ENCODE peak calls at places on chromosome 12, in nine cellular contexts. K, R, M, V, C, L, I, G and Z are unnamed samples. For H3K9me3, the result is how much of the 10 kb centered on the place peaks cover.

GRCh38 chr12:65937806-65938205 is 113.5 kb downstream of the HMGA2 start:
- DNase-seq in K (no peak), R (no peak), M (no peak), V (no peak), C (no peak), L (no peak), I (no peak), G (no peak), Z (no peak)

GRCh38 chr12:12095016-12095415 is 24.3 kb downstream of the BCL2L14 start:
- DNase-seq in K (no peak), R (no peak), M (no peak), V (no peak), C (no peak), L (no peak), I (no peak), G (no peak), Z (no peak)

GRCh38 chr12:52023182-52023975 is 16.6 kb downstream of the TAMALIN start:
- DNase-seq in K (peak), R (peak), M (peak), V (peak), C (peak), L (peak), I (peak), G (no peak), Z (peak)

GRCh38 chr12:120290541-120291312 is 976 bp downstream of the RNU4-2 start:
- DNase-seq in K (no peak), R (no peak), M (no peak), V (no peak), C (no peak), L (peak), I (peak), G (no peak), Z (no peak)

GRCh38 chr12:112557954-112558630 is 139.3 kb downstream of the PTPN11 start:
- DNase-seq in K (no peak), R (no peak), M (no peak), V (no peak), C (no peak), L (no peak), I (no peak), G (no peak), Z (no peak)

GRCh38 chr12:56152756-56153137 is 360 bp downstream of the MYL6B start:
- DNase-seq in K (no peak), R (no peak), M (no peak), V (no peak), C (no peak), L (no peak), I (no peak), G (no peak), Z (no peak)

GRCh38 chr12:66620026-66620425 is 58.9 kb downstream of the GRIP1 start:
- DNase-seq in K (no peak), R (no peak), M (no peak), V (no peak), C (no peak), L (no peak), I (no peak), G (no peak), Z (no peak)

GRCh38 chr12:75341873-75342272 is 7.4 kb downstream of the GLIPR1L1 start:
- DNase-seq in K (no peak), R (no peak), M (no peak), V (no peak), C (no peak), L (no peak), I (no peak), G (no peak), Z (no peak)

GRCh38 chr12:3236345-3237153 is 159.4 kb downstream of the TSPAN9 start:
- DNase-seq in K (no peak), R (peak), M (no peak), V (no peak), C (no peak), L (no peak), I (no peak), G (no peak), Z (no peak)

GRCh38 chr12:106110626-106111300 is 28.0 kb downstream of the NUAK1 start:
- DNase-seq in K (no peak), R (no peak), M (no peak), V (no peak), C (no peak), L (no peak), I (peak), G (no peak), Z (peak)

GRCh38 chr12:22803725-22804124 is 178.8 kb downstream of the ETNK1 start:
- DNase-seq in K (no peak), R (no peak), M (no peak), V (no peak), C (no peak), L (no peak), I (no peak), G (no peak), Z (no peak)

GRCh38 chr12:100267603-100268281 is 765 bp downstream of the SCYL2 start:
- DNase-seq in K (peak), R (no peak), M (no peak), V (peak), C (no peak), L (no peak), I (no peak), G (no peak), Z (no peak)
- TF ChIP-seq POLR2A in K (no peak), R (no peak), M (no peak), V (no peak), C (no peak), L (no peak), I (no peak), G (no peak), Z (no peak)

GRCh38 chr12:132998742-132999141 is 12.6 kb downstream of the ZNF26 start:
- DNase-seq in K (no peak), R (no peak), M (no peak), V (no peak), C (no peak), L (no peak), I (no peak), G (no peak), Z (no peak)
- H3K9me3 ChIP-seq in K (half or more), R (half or more), M (under half), V (under half), C (half or more), L (under half), I (under half), G (under half), Z (half or more)

GRCh38 chr12:46492471-46493351 is 120.1 kb upstream of the SLC38A2 start:
- DNase-seq in K (no peak), R (no peak), M (no peak), V (no peak), C (no peak), L (peak), I (no peak), G (no peak), Z (peak)
- TF ChIP-seq POLR2A in K (no peak), R (no peak), M (no peak), V (no peak), C (no peak), L (no peak), I (no peak), G (no peak), Z (peak)

GRCh38 chr12:34304001-34304400 is 281.7 kb downstream of the ALG10 start:
- DNase-seq in K (peak), R (no peak), M (no peak), V (no peak), C (no peak), L (no peak), I (no peak), G (no peak), Z (no peak)
- H3K9me3 ChIP-seq in K (under half), R (under half), M (under half), V (under half), C (half or more), L (under half), I (under half), G (under half), Z (under half)

GRCh38 chr12:109477185-109477962 is at the start of the genes KCTD10 and UBE3B:
- DNase-seq in K (peak), R (peak), M (peak), V (peak), C (peak), L (peak), I (peak), G (peak), Z (peak)
- TF ChIP-seq POLR2A in K (peak), R (peak), M (peak), V (peak), C (no peak), L (peak), I (peak), G (peak), Z (peak)

DNA sequence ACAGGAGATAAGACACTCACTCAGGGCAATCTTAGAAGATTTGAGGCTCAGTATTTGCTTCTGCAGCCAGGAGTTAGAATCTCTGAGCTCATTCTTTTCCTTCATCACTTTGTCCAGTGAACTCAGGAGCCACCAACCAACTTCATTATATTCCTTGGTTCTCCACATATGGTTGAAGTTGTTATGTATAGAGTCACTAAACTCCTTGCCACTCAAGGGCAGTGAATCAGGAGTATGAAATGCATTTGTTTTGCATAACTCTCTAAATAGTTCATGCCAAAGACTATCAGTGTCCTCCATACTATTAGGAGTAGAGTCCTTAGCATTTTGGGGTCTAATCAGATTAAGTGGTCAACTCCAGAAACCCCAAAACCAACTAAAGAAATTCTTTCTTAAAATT is 150.6 kb downstream of the CCDC59 start:
- DNase-seq in K (no peak), R (no peak), M (no peak), V (no peak), C (no peak), L (no peak), I (no peak), G (no peak), Z (no peak)
- H3K9me3 ChIP-seq in K (under half), R (under half), M (under half), V (under half), C (under half), L (under half), I (under half), G (under half), Z (under half)

GRCh38 chr12:108307006-108307405 is 32.1 kb downstream of the CMKLR1 start:
- DNase-seq in K (no peak), R (no peak), M (no peak), V (no peak), C (no peak), L (no peak), I (no peak), G (no peak), Z (no peak)

GRCh38 chr12:108306506-108306905 is 32.6 kb downstream of the CMKLR1 start:
- DNase-seq in K (no peak), R (no peak), M (no peak), V (no peak), C (no peak), L (no peak), I (no peak), G (no peak), Z (no peak)

GRCh38 chr12:108304633-108305032 is 34.5 kb downstream of the CMKLR1 start:
- DNase-seq in K (no peak), R (no peak), M (no peak), V (no peak), C (no peak), L (peak), I (no peak), G (no peak), Z (no peak)

GRCh38 chr12:108306014-108306501 is 33.1 kb downstream of the CMKLR1 start:
- DNase-seq in K (no peak), R (peak), M (no peak), V (no peak), C (no peak), L (no peak), I (no peak), G (no peak), Z (no peak)

GRCh38 chr12:108305520-108305919 is 33.6 kb downstream of the CMKLR1 start:
- DNase-seq in K (peak), R (peak), M (peak), V (no peak), C (peak), L (peak), I (peak), G (no peak), Z (peak)
- TF ChIP-seq POLR2A in K (peak), R (peak), M (no peak), V (no peak), C (no peak), L (no peak), I (no peak), G (no peak), Z (no peak)